ENCODE peak calls at places on chromosomes 5 and 9, in six cellular contexts. C is colonic mucosa, E is fibroblast of lung, M is PC-3, L is IMR-90, S is astrocyte. P is an unnamed sample.
A peak's percentile ranks its signal among the peaks of the same experiment; 100 is the strongest.

GRCh38 chr5:103177543-103177942 is 57.4 kb downstream of the PPIP5K2 start:
- DNase-seq in C (no peak), E (no peak), M (peak; percentile 35), L (no peak), S (no peak), P (no peak)

GRCh38 chr9:116355153-116355827 is 201.7 kb downstream of the PAPPA start:
- DNase-seq in C (no peak), E (peak; percentile 66), M (peak; percentile 32), L (peak; percentile 28), S (peak; percentile 63), P (no peak)

GRCh38 chr5:81838307-81838906 is 87.5 kb upstream of the SSBP2 start:
- DNase-seq in C (peak; percentile 27), E (peak; percentile 45), M (peak; percentile 49), L (peak; percentile 49), S (no peak), P (no peak)

GRCh38 chr5:39503148-39503547 is 78.4 kb upstream of the DAB2 start:
- DNase-seq in C (peak; percentile 45), E (peak; percentile 48), M (no peak), L (peak; percentile 75), S (no peak), P (no peak)

GRCh38 chr5:115530426-115530825 is 14.1 kb downstream of the FEM1C start:
- DNase-seq in C (no peak), E (no peak), M (no peak), L (no peak), S (no peak), P (no peak)

GRCh38 chr9:130561056-130561455 is 18.3 kb upstream of the FUBP3 start:
- DNase-seq in C (no peak), E (no peak), M (no peak), L (no peak), S (no peak), P (no peak)

GRCh38 chr9:33751536-33752129 is 43.7 kb upstream of the PRSS3 start:
- DNase-seq in C (peak; percentile 66), E (no peak), M (peak; percentile 30), L (no peak), S (no peak), P (no peak)

GRCh38 chr5:96781031-96781733 is 26.6 kb downstream of the ERAP1 start:
- DNase-seq in C (no peak), E (peak; percentile 71), M (peak; percentile 88), L (peak; percentile 49), S (peak; percentile 66), P (no peak)

GRCh38 chr9:124257070-124257864 is 482 bp upstream of the NEK6 start:
- DNase-seq in C (no peak), E (peak; percentile 58), M (peak; percentile 4), L (no peak), S (peak; percentile 41), P (peak; percentile 74)

GRCh38 chr9:93452710-93453046 is 703 bp downstream of the FAM120AOS start:
- DNase-seq in C (peak; percentile 47), E (no peak), M (peak; percentile 6), L (no peak), S (no peak), P (no peak)

GRCh38 chr9:124695280-124695890 is 75.7 kb downstream of the NR6A1 start:
- DNase-seq in C (no peak), E (peak; percentile 85), M (no peak), L (peak; percentile 37), S (peak; percentile 79), P (peak; percentile 48)

GRCh38 chr9:24899463-24899862 is 353.8 kb upstream of the IZUMO3 start:
- DNase-seq in C (no peak), E (no peak), M (no peak), L (no peak), S (no peak), P (no peak)

GRCh38 chr5:6145616-6146237 is 232.6 kb downstream of the MED10 start:
- DNase-seq in C (no peak), E (no peak), M (no peak), L (no peak), S (no peak), P (no peak)

GRCh38 chr5:6143523-6143922 is 234.8 kb downstream of the MED10 start:
- DNase-seq in C (no peak), E (no peak), M (no peak), L (no peak), S (no peak), P (no peak)

GRCh38 chr5:6142353-6142752 is 236.0 kb downstream of the MED10 start:
- DNase-seq in C (no peak), E (no peak), M (no peak), L (no peak), S (no peak), P (no peak)

GRCh38 chr5:6146264-6146663 is 232.1 kb downstream of the MED10 start:
- DNase-seq in C (no peak), E (no peak), M (no peak), L (no peak), S (no peak), P (no peak)
- H3K4me3 ChIP-seq in C (no peak overlapping the region), E (no peak overlapping the region), M (no peak overlapping the region), L (no peak overlapping the region), S (no peak overlapping the region), P (no peak overlapping the region)

GRCh38 chr5:105501315-105501714 is 1938.7 kb upstream of the NUDT12 start:
- DNase-seq in C (no peak), E (no peak), M (no peak), L (no peak), S (no peak), P (no peak)

GRCh38 chr5:105508519-105508918 is 1945.9 kb upstream of the NUDT12 start:
- DNase-seq in C (no peak), E (peak; percentile 43), M (peak; percentile 53), L (peak; percentile 3), S (peak; percentile 24), P (no peak)

GRCh38 chr5:105503950-105504349 is 1941.4 kb upstream of the NUDT12 start:
- DNase-seq in C (no peak), E (peak; percentile 18), M (peak; percentile 54), L (peak; percentile 13), S (peak; percentile 10), P (no peak)

GRCh38 chr5:105506692-105507277 is 1944.2 kb upstream of the NUDT12 start:
- DNase-seq in C (no peak), E (no peak), M (peak; percentile 46), L (peak; percentile 16), S (no peak), P (no peak)
- TF ChIP-seq CTCF in C (no peak), E (peak; percentile 50), M (peak; percentile 75), L (no peak), S (peak; percentile 30), P (peak; percentile 17)

GRCh38 chr5:140246378-140247122 is 56.4 kb downstream of the PFDN1 start:
- DNase-seq in C (no peak), E (peak; percentile 88), M (peak; percentile 78), L (peak; percentile 84), S (peak; percentile 83), P (peak; percentile 81)
- H3K9ac ChIP-seq in C (no peak overlapping the region), E (no peak overlapping the region), M (peak overlapping the region; percentile 69), L (no peak overlapping the region), S (peak overlapping the region; percentile 70), P (no peak overlapping the region)

DNA sequence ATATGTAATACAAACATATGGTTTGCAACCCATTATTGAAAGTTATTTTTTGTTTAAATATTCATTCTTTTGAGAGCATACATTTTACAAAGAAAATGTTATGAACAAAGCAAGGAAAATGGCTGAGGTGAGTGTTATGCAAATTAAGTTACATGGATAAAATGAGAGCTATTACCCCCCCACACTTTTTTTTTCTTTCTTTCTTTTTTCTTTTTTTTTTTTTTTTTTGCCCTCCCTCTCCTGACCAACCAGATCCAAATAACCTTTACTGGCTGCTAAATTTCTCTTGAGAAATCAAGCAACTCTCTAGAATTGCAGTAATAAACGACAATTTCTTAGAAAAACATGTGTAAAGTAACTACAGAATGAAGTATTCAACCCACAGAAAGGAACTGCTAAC is 216.3 kb downstream of the NFIB start:
- DNase-seq in C (no peak), E (no peak), M (no peak), L (no peak), S (no peak), P (no peak)
- H3K4me3 ChIP-seq in C (no peak overlapping the region), E (no peak overlapping the region), M (no peak overlapping the region), L (no peak overlapping the region), S (no peak overlapping the region), P (no peak overlapping the region)

GRCh38 chr9:127418037-127418471 is 6.1 kb upstream of the ZNF79 start:
- DNase-seq in C (no peak), E (no peak), M (peak; percentile 14), L (no peak), S (no peak), P (no peak)
- TF ChIP-seq CTCF in C (no peak), E (peak; percentile 17), M (peak; percentile 41), L (peak; percentile 10), S (no peak), P (no peak)

GRCh38 chr5:109803854-109804253 is 114.1 kb downstream of the MAN2A1 start:
- DNase-seq in C (no peak), E (no peak), M (no peak), L (no peak), S (no peak), P (no peak)

GRCh38 chr5:109805472-109805871 is 115.7 kb downstream of the MAN2A1 start:
- DNase-seq in C (no peak), E (no peak), M (no peak), L (peak; percentile 33), S (no peak), P (no peak)

GRCh38 chr5:109805882-109806281 is 116.2 kb downstream of the MAN2A1 start:
- DNase-seq in C (no peak), E (no peak), M (no peak), L (no peak), S (no peak), P (peak; percentile 23)
- H3K9ac ChIP-seq in C (no peak overlapping the region), E (no peak overlapping the region), M (no peak overlapping the region), L (no peak overlapping the region), S (no peak overlapping the region), P (peak overlapping the region; percentile 12)

DNA sequence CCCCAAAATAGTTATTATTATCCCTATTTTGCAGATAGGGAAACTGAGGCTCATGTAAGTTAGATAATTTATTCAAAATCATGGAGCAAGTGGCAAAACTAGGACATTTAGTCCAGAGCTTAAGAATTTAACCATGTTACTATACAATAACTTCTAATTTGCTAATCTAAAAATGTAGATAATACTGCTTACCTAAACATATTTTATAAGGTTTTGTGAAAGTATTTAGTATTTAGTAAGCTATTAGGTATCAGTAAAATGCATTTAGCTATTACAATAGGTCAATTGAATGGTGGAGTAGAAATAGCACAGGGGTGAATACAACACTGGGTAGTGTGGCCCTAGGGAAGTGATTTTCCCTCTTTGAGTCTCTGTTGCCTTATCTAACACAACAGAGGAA is 648.3 kb downstream of the KIF4B start:
- DNase-seq in C (no peak), E (no peak), M (no peak), L (no peak), S (no peak), P (no peak)
- H3K4me3 ChIP-seq in C (no peak overlapping the region), E (no peak overlapping the region), M (no peak overlapping the region), L (no peak overlapping the region), S (no peak overlapping the region), P (no peak overlapping the region)

P was measured in kidney.